ENCODE peak calls at places on chromosomes 3 and 15, in four cellular contexts. S, W, L and F are unnamed samples.

GRCh38 chr3:42117175-42118008 is 26.2 kb downstream of the TRAK1 start:
- DNase-seq in S (no peak), W (no peak), L (no peak), F (no peak)

GRCh38 chr15:70061696-70062270 is 35.9 kb downstream of the TLE3 start:
- DNase-seq in S (no peak), W (no peak), L (no peak), F (no peak)

GRCh38 chr3:187955076-187955952 is 198.6 kb upstream of the LPP start:
- DNase-seq in S (no peak), W (no peak), L (no peak), F (no peak)

GRCh38 chr3:177776656-177777055 is 579.4 kb upstream of the TBL1XR1 start:
- DNase-seq in S (no peak), W (no peak), L (no peak), F (no peak)

GRCh38 chr3:134666466-134666865 is 15.6 kb upstream of the KY start:
- DNase-seq in S (no peak), W (no peak), L (no peak), F (no peak)

GRCh38 chr3:34947849-34948248 is 691.5 kb upstream of the ARPP21 start:
- DNase-seq in S (no peak), W (no peak), L (no peak), F (no peak)

GRCh38 chr3:122961146-122961545 is 66.4 kb downstream of the SEMA5B start:
- DNase-seq in S (no peak), W (no peak), L (no peak), F (no peak)

GRCh38 chr15:54560417-54560816 is 582.2 kb downstream of the UNC13C start:
- DNase-seq in S (no peak), W (no peak), L (no peak), F (no peak)

GRCh38 chr15:66862111-66862815 is 160.2 kb downstream of the SMAD6 start:
- DNase-seq in S (peak), W (no peak), L (no peak), F (no peak)

GRCh38 chr3:119356646-119357045 is 62.5 kb downstream of the ARHGAP31 start:
- DNase-seq in S (no peak), W (no peak), L (no peak), F (no peak)

GRCh38 chr3:129829640-129830039 is 63.9 kb downstream of the TMCC1 start:
- DNase-seq in S (peak), W (peak), L (no peak), F (no peak)

GRCh38 chr3:17741621-17742091 is 775 bp downstream of the TBC1D5 start:
- DNase-seq in S (no peak), W (no peak), L (no peak), F (no peak)

GRCh38 chr3:55896155-55896554 is 409.0 kb upstream of the WNT5A start:
- DNase-seq in S (no peak), W (peak), L (no peak), F (no peak)